ENCODE peak calls at places on chromosomes 13 and 19, in ten cellular contexts. W, X, Y, N, U, Z, I, B, K and C are unnamed samples.

GRCh38 chr19:10546817-10547216 is 3.1 kb downstream of the ATG4D start:
- DNase-seq in W (no peak), X (no peak), Y (no peak), N (no peak), U (peak; percentile 5), Z (no peak), I (no peak), B (no peak), K (no peak), C (no peak)

GRCh38 chr13:49791753-49792549 is 531 bp downstream of the KPNA3 start:
- DNase-seq in W (peak; percentile 12), X (peak; percentile 43), Y (peak; percentile 32), N (peak; percentile 69), U (peak; percentile 55), Z (no peak), I (peak; percentile 49), B (peak; percentile 45), K (peak; percentile 38), C (peak; percentile 68)

GRCh38 chr13:46367622-46368327 is 19.3 kb downstream of the RUBCNL start:
- DNase-seq in W (no peak), X (peak; percentile 26), Y (no peak), N (no peak), U (no peak), Z (no peak), I (no peak), B (no peak), K (peak; percentile 21), C (no peak)

GRCh38 chr13:98507060-98507797 is 69.7 kb downstream of the STK24 start:
- DNase-seq in W (no peak), X (peak; percentile 78), Y (no peak), N (peak; percentile 76), U (no peak), Z (peak; percentile 74), I (peak; percentile 86), B (no peak), K (peak; percentile 77), C (no peak)

GRCh38 chr19:8302734-8303133 is 5.4 kb downstream of the CD320 start:
- DNase-seq in W (no peak), X (no peak), Y (no peak), N (peak; percentile 20), U (no peak), Z (no peak), I (no peak), B (no peak), K (no peak), C (no peak)

GRCh38 chr19:54481326-54481930 is 8.3 kb upstream of the CDC42EP5 start:
- DNase-seq in W (no peak), X (peak; percentile 59), Y (peak; percentile 25), N (no peak), U (peak; percentile 66), Z (no peak), I (peak; percentile 84), B (no peak), K (peak; percentile 46), C (peak; percentile 66)

GRCh38 chr19:58261968-58262921 is 16.5 kb upstream of the ZNF8 start:
- DNase-seq in W (no peak), X (no peak), Y (no peak), N (no peak), U (no peak), Z (no peak), I (no peak), B (no peak), K (no peak), C (peak; percentile 18)

GRCh38 chr19:58154287-58154678 is 3.7 kb upstream of the ZNF329 start:
- DNase-seq in W (no peak), X (no peak), Y (no peak), N (peak; percentile 62), U (peak; percentile 24), Z (peak; percentile 63), I (peak; percentile 53), B (peak; percentile 61), K (peak; percentile 37), C (no peak)

GRCh38 chr13:36841411-36841810 is 22.4 kb downstream of the RFXAP start:
- DNase-seq in W (no peak), X (no peak), Y (no peak), N (no peak), U (no peak), Z (no peak), I (no peak), B (no peak), K (peak; percentile 28), C (no peak)

GRCh38 chr13:21109168-21109567 is 47.8 kb upstream of the LATS2 start:
- DNase-seq in W (no peak), X (no peak), Y (no peak), N (no peak), U (no peak), Z (no peak), I (no peak), B (no peak), K (no peak), C (no peak)

GRCh38 chr13:21113851-21114306 is 52.5 kb upstream of the LATS2 start:
- DNase-seq in W (no peak), X (no peak), Y (no peak), N (no peak), U (no peak), Z (no peak), I (no peak), B (no peak), K (no peak), C (no peak)

GRCh38 chr13:21116141-21116540 is 54.8 kb upstream of the LATS2 start:
- DNase-seq in W (no peak), X (no peak), Y (no peak), N (no peak), U (no peak), Z (no peak), I (no peak), B (no peak), K (no peak), C (no peak)

GRCh38 chr13:21106089-21106488 is 44.7 kb upstream of the LATS2 start:
- DNase-seq in W (no peak), X (no peak), Y (no peak), N (no peak), U (no peak), Z (no peak), I (no peak), B (no peak), K (no peak), C (no peak)

DNA sequence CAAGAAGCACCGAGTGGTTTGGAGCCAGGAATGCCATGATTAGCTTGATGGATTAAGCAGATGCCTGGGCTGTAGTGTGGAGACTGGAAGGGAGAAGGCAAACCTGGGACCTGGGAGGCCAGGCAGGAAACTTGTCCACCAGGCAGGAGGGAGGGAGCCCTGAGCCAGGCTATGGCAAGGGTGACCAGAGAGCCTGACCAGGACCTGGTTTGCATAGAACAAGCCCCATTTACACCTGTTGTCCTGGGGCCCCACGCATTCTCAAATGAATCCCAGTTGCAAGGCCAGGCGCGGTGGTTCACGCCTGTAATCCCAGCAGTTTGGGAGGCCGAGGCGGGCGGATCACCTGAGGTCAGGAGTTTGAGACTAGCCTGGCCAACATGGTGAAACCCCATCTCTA is 50.2 kb upstream of the LATS2 start:
- DNase-seq in W (no peak), X (no peak), Y (no peak), N (no peak), U (no peak), Z (no peak), I (no peak), B (no peak), K (no peak), C (no peak)
- TF ChIP-seq CTCF in W (no peak), X (no peak), Y (no peak), N (no peak), U (no peak), Z (no peak), I (no peak), B (no peak), K (no peak), C (no peak)

GRCh38 chr13:110564472-110564985 is 3.0 kb upstream of the RAB20 start:
- DNase-seq in W (no peak), X (no peak), Y (no peak), N (no peak), U (no peak), Z (no peak), I (no peak), B (no peak), K (no peak), C (no peak)

GRCh38 chr13:110566201-110566600 is 4.7 kb upstream of the RAB20 start:
- DNase-seq in W (no peak), X (no peak), Y (no peak), N (no peak), U (no peak), Z (no peak), I (no peak), B (no peak), K (no peak), C (no peak)

GRCh38 chr13:110562696-110563462 is 1.4 kb upstream of the RAB20 start:
- DNase-seq in W (no peak), X (no peak), Y (no peak), N (no peak), U (no peak), Z (no peak), I (no peak), B (no peak), K (no peak), C (no peak)

GRCh38 chr13:110563463-110563774 is 1.9 kb upstream of the RAB20 start:
- DNase-seq in W (no peak), X (no peak), Y (no peak), N (no peak), U (no peak), Z (no peak), I (no peak), B (no peak), K (no peak), C (no peak)

DNA sequence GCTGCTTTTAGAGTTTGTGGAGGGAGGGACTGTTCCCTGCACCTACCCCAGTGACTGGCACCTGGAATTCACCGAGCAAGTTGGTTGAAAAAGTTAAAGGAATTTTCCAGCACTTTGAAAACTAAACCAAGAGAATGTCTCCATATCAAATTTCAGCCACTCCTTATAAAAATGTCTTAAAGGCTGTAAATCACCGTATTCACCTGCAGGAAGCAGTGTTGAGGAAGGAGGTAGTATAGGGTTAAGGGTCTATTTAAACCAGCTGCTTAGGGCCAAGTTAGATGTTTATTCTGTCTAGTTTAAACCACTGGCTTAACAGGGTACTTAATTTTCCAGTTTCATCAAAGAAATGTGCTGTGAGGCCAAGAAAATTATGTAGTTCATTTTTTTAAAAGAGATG is 3.8 kb upstream of the RAB20 start:
- DNase-seq in W (no peak), X (peak; percentile 25), Y (no peak), N (no peak), U (no peak), Z (no peak), I (no peak), B (no peak), K (no peak), C (no peak)
- TF ChIP-seq CTCF in W (peak; percentile 54), X (no peak), Y (no peak), N (no peak), U (no peak), Z (no peak), I (peak; percentile 6), B (no peak), K (peak; percentile 29), C (no peak)

GRCh38 chr13:32390484-32390883 is 37.4 kb downstream of the N4BP2L1 start:
- DNase-seq in W (no peak), X (no peak), Y (no peak), N (no peak), U (no peak), Z (no peak), I (no peak), B (no peak), K (no peak), C (no peak)
- TF ChIP-seq CTCF in W (no peak), X (no peak), Y (no peak), N (no peak), U (no peak), Z (no peak), I (no peak), B (no peak), K (no peak), C (no peak)

GRCh38 chr19:47429140-47429793 is 9.9 kb upstream of the MEIS3 start:
- DNase-seq in W (no peak), X (no peak), Y (no peak), N (no peak), U (no peak), Z (no peak), I (no peak), B (no peak), K (no peak), C (no peak)
- TF ChIP-seq CTCF in W (no peak), X (no peak), Y (no peak), N (no peak), U (no peak), Z (no peak), I (no peak), B (no peak), K (no peak), C (no peak)